ENCODE peak calls at places on chromosome 16, in nine cellular contexts. E, R, D, F, I, H, O, Q and P are unnamed samples.

GRCh38 chr16:67173808-67174705 is 3.7 kb downstream of the NOL3 start:
- DNase-seq in E (peak; percentile 94), R (peak; percentile 80), F (peak; percentile 92), I (peak; percentile 76), O (peak; percentile 87), Q (peak; percentile 60), H (peak; percentile 96), D (peak; percentile 77), P (peak; percentile 77)

GRCh38 chr16:54136276-54136625 is 150.3 kb downstream of the IRX3 start:
- DNase-seq in F (peak; percentile 48), D (peak; percentile 69), Q (peak; percentile 53), I (no peak), E (no peak), O (peak; percentile 46), H (no peak), R (no peak), P (no peak)

GRCh38 chr16:88424536-88425230 is 28.4 kb upstream of the ZFPM1 start:
- DNase-seq in D (no peak), H (no peak), I (no peak), R (no peak), E (no peak), O (no peak), Q (no peak), F (peak; percentile 21), P (no peak)

GRCh38 chr16:85655216-85656129 is 33.3 kb downstream of the GINS2 start:
- DNase-seq in Q (no peak), H (no peak), I (no peak), E (no peak), R (no peak), F (no peak), D (no peak), O (no peak), P (no peak)

GRCh38 chr16:84321932-84322331 is 27.3 kb downstream of the WFDC1 start:
- DNase-seq in E (no peak), F (no peak), I (no peak), O (no peak), Q (no peak), D (no peak), R (no peak), H (no peak), P (no peak)

GRCh38 chr16:85401917-85402766 is 211.0 kb upstream of the GSE1 start:
- DNase-seq in I (peak; percentile 13), R (peak; percentile 17), D (no peak), Q (no peak), O (no peak), F (no peak), E (no peak), H (peak; percentile 75), P (no peak)

GRCh38 chr16:23835390-23836077 is at the start of gene PRKCB:
- DNase-seq in H (peak; percentile 94), O (peak; percentile 63), Q (peak; percentile 5), F (peak; percentile 47), R (peak; percentile 29), D (peak; percentile 34), I (peak; percentile 93), E (peak; percentile 90), P (peak; percentile 78)

GRCh38 chr16:6081320-6081976 is 983.9 kb upstream of the EEF2KMT start:
- DNase-seq in O (no peak), Q (no peak), E (peak; percentile 53), R (no peak), D (no peak), H (no peak), F (peak; percentile 9), I (peak; percentile 9), P (peak; percentile 53)

GRCh38 chr16:66603537-66604375 is 748 bp upstream of the CMTM3 start:
- DNase-seq in I (peak; percentile 74), O (peak; percentile 68), D (peak; percentile 51), F (peak; percentile 42), H (peak; percentile 92), R (peak; percentile 77), Q (peak; percentile 41), E (peak; percentile 68), P (peak; percentile 57)

GRCh38 chr16:89071686-89072182 is 21.9 kb upstream of the ACSF3 start:
- DNase-seq in I (no peak), O (no peak), E (no peak), Q (no peak), H (no peak), R (no peak), F (no peak), D (no peak), P (no peak)

DNA sequence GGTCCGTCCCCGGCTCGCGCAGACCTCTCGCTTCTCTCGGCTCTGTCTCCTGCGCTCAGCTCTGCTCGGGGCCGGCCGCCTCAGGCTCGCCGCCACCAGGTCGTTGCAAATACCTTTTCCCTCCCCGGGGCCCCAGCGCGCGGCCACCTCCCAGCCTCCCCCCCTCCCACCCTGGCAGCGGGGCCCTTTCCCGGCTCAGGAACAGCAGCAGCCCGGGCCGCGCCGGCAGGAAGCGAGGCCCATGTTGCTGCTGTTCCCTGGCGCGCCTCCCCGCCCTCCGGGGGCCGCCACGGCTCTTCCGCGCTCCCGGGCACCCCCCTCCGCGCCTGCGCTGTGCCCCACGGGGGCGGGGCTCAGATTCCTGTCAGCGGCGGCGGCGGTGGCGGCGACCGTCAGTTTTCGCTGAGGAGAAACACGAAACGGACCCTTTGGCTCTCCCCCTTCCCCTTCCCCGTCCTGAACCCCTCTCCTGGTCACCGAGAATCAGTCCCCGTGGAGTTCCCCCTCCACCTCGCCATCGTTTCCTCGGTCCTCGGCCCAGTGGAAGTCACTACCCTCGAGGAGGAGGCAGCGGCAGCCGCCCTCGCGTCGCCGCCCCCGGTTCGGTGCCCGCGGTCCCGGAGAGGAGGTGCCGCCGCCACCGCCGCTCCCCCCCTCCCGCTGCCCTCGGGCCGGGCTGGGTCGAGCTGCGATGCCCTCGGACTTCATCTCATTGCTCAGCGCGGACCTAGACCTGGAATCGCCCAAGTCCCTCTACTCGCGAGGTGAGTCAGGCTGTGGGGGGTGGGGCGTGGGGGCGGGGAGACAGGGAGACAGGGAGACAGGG is at the start of gene NFAT5:
- DNase-seq in H (peak; percentile 97), I (peak; percentile 88), O (peak; percentile 91), E (peak; percentile 82), Q (peak; percentile 66), D (peak; percentile 61), F (peak; percentile 85), R (peak; percentile 98), P (peak; percentile 89)
- TF ChIP-seq CTCF in H (no peak), I (no peak), O (no peak), E (no peak), Q (peak; percentile 2), D (no peak), F (peak; percentile 11), R (no peak), P (peak; percentile 27)

GRCh38 chr16:1196494-1196893 is 28.6 kb downstream of the TPSG1 start:
- DNase-seq in H (no peak), D (no peak), E (no peak), Q (no peak), I (no peak), O (no peak), R (no peak), F (no peak), P (no peak)

GRCh38 chr16:1193825-1194581 is 31.1 kb downstream of the TPSG1 start:
- DNase-seq in O (no peak), E (no peak), D (no peak), I (no peak), R (no peak), Q (no peak), H (no peak), F (no peak), P (no peak)

GRCh38 chr16:1195393-1195666 is 29.7 kb downstream of the TPSG1 start:
- DNase-seq in I (no peak), R (no peak), F (no peak), D (no peak), H (no peak), Q (no peak), E (no peak), O (no peak), P (no peak)

GRCh38 chr16:1193143-1193824 is 31.8 kb downstream of the TPSG1 start:
- DNase-seq in D (no peak), R (no peak), I (no peak), O (no peak), E (no peak), F (no peak), H (no peak), Q (no peak), P (no peak)

DNA sequence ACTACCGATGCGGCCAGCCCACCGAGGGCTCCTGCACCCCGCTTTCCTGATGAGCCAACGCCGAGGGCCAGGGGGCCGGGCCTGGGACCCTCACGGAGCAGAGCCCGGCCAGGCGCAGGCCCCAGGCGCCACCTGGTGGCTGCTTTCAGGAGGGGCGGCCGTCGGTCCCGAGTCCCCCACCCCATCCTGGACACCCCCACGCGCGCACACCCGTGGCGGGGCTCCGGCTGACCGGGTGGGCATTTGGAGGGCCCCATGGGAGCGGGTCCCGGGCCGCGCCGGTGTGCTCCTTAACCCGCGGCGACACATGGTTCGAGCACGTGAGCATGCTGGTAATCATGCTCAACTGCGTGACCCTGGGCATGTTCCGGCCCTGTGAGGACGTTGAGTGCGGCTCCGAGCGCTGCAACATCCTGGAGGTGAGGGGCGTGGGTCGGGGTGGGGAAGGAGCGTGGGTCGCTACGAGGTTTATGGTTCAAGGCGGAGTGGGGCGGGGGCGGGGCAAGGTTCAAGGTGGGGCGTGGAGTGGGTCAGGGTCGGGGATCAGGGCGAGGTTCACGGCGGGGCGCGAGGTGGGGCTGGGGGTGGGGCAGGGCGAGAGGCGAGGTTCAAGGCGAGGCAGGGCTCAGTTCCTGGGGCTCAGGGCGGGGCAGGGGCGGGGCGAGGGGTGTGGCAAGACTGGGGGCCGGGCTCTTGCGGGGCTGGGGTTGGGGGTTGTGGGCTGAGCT is 30.2 kb downstream of the TPSG1 start:
- DNase-seq in O (no peak), R (no peak), H (no peak), F (no peak), Q (no peak), D (no peak), I (peak; percentile 71), E (no peak), P (peak; percentile 38)
- TF ChIP-seq CTCF in O (peak; percentile 83), R (peak; percentile 92), H (no peak), F (peak; percentile 73), Q (peak; percentile 64), D (peak; percentile 49), I (peak; percentile 92), E (peak; percentile 57), P (peak; percentile 86)

DNA sequence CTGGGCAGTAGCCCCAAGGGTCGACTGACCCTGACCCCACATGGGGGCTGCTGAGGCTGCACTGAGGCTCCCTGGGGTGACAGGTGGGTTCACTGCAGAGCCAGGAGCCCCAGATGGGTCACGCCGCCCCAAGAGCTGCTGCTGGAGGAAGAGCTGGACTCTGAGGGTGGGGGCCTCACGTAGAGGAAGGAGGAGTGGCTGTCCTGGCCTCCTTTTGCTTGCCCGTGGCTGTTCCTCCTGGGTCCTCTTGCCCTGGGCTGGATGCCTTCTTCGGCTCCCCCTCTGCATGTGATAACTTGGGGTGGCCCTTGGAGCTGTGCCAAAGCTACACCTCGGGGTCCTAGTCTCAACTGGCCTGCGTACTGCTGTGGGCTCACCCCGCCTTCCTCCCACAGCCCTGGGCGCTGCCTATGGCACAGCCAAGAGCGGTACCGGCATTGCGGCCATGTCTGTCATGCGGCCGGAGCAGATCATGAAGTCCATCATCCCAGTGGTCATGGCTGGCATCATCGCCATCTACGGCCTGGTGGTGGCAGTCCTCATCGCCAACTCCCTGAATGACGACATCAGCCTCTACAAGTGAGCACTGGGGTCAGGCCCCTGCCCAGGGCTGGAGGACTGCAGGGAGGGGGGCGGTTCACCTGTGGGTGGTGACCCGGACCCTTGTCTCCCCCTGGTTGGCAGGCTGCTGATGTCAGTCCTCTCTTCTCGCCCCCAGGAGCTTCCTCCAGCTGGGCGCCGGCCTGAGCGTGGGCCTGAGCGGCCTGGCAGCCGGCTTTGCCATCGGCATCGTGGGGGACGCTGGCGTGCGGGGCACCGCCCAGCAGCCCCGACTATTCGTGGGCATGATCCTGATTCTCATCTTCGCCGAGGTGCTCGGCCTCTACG is 1.1 kb upstream of the AMDHD2 start:
- DNase-seq in I (no peak), R (peak; percentile 61), Q (no peak), D (no peak), O (no peak), F (no peak), E (no peak), H (peak; percentile 88), P (no peak)
- TF ChIP-seq CTCF in I (no peak), R (no peak), Q (no peak), D (no peak), O (no peak), F (no peak), E (no peak), H (no peak), P (no peak)

GRCh38 chr16:11561856-11562255 is 24.9 kb downstream of the LITAF start:
- DNase-seq in E (no peak), D (no peak), O (no peak), H (no peak), Q (no peak), R (no peak), F (no peak), I (no peak), P (no peak)
- TF ChIP-seq CTCF in E (no peak), D (no peak), O (no peak), H (no peak), Q (no peak), R (no peak), F (no peak), I (no peak), P (no peak)